ENCODE peak calls at places on chromosomes 6 and 20, in four cellular contexts. Z, T, P and V are unnamed samples.

GRCh38 chr6:19303381-19303780 is 533.8 kb upstream of the ID4 start:
- DNase-seq in Z (no peak), T (no peak), P (no peak), V (no peak)

GRCh38 chr6:788058-788457 is 95.1 kb upstream of the EXOC2 start:
- DNase-seq in Z (peak; percentile 40), T (no peak), P (no peak), V (no peak)

GRCh38 chr6:42118162-42119001 is 24.0 kb downstream of the C6orf132 start:
- DNase-seq in Z (peak; percentile 47), T (no peak), P (no peak), V (peak; percentile 71)

GRCh38 chr20:63691711-63692435 is 4.6 kb upstream of the TNFRSF6B start:
- DNase-seq in Z (no peak), T (no peak), P (no peak), V (no peak)

GRCh38 chr20:55893031-55893430 is 112.3 kb downstream of the CBLN4 start:
- DNase-seq in Z (peak; percentile 56), T (peak; percentile 2), P (no peak), V (no peak)

GRCh38 chr6:13916230-13916944 is 8.4 kb upstream of the RNF182 start:
- DNase-seq in Z (peak; percentile 58), T (peak; percentile 58), P (peak; percentile 4), V (no peak)

GRCh38 chr20:52235129-52235528 is 43.5 kb upstream of the ZFP64 start:
- DNase-seq in Z (no peak), T (no peak), P (no peak), V (no peak)

GRCh38 chr20:43938017-43938655 is 23.5 kb downstream of the TOX2 start:
- DNase-seq in Z (no peak), T (no peak), P (no peak), V (peak; percentile 24)

GRCh38 chr20:50837532-50838321 is 42.9 kb downstream of the BCAS4 start:
- DNase-seq in Z (peak; percentile 58), T (peak; percentile 33), P (peak; percentile 56), V (peak; percentile 98)

GRCh38 chr6:5562277-5562676 is 301.0 kb downstream of the FARS2 start:
- DNase-seq in Z (peak; percentile 50), T (peak; percentile 18), P (no peak), V (peak; percentile 21)

GRCh38 chr6:6689413-6690143 is 101.1 kb downstream of the LY86 start:
- DNase-seq in Z (peak; percentile 88), T (peak; percentile 78), P (peak; percentile 58), V (no peak)

GRCh38 chr6:27812805-27813626 is 99.2 kb downstream of the OR2B2 start:
- DNase-seq in Z (no peak), T (no peak), P (no peak), V (no peak)

GRCh38 chr6:131949615-131949908 is 1.6 kb downstream of the CCN2 start:
- DNase-seq in Z (no peak), T (peak; percentile 93), P (peak; percentile 94), V (peak; percentile 82)
- H3K4me3 ChIP-seq in Z (no peak overlapping the region), T (peak overlapping the region; percentile 82), P (peak overlapping the region; percentile 75), V (peak overlapping the region; percentile 63)

GRCh38 chr6:20454201-20454824 is 52.6 kb downstream of the E2F3 start:
- DNase-seq in Z (no peak), T (no peak), P (no peak), V (no peak)
- TF ChIP-seq CTCF in Z (no peak), T (no peak), P (no peak), V (no peak)

DNA sequence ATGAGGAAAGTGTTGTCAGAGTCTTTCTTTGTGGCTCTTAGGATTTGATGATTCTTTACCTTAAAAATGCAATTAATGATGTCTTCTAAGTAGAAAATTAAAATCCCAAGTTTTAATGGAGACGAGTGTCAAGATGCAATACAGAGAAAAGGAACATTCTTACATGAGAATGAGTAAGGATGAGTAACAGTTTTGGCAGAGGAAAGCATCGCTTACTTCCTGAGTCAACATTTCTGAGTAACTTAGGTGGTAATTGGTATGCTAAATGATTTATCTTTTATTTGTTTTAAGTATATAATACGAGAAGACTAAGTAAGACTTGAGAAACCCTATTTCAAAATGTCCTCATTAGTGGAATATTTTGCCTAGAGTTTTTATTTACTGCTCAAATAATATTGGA is 101.3 kb downstream of the RTN4IP1 start:
- DNase-seq in Z (peak; percentile 99), T (peak; percentile 96), P (peak; percentile 85), V (peak; percentile 95)
- H3K4me3 ChIP-seq in Z (no peak overlapping the region), T (no peak overlapping the region), P (no peak overlapping the region), V (no peak overlapping the region)

DNA sequence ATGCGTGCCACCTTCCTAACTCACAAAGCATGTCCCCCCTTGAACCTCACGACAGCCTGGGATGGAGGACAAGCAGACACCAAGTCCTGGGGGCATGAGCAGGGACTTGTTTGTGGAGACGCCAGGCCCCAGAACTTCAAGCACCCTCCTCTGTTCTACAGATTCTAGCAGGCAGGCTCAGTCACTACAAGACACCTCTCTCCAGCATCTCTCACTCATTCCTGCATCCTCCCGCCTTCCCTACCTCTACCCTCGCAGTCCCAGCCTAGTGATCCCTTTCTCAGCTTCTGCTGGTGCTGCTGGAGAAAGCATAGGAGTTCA is 3.7 kb downstream of the LRP11 start:
- DNase-seq in Z (no peak), T (no peak), P (no peak), V (no peak)
- TF ChIP-seq CTCF in Z (no peak), T (no peak), P (no peak), V (no peak)